ENCODE peak calls at places on chromosomes 6 and 20, in nine cellular contexts. One of them, this sample, is unnamed.

GRCh38 chr6:11969092-11969491 is 43.0 kb upstream of the HIVEP1 start:
- DNase-seq in cardiac fibroblast: peak; percentile 91
- DNase-seq in brain microvascular endothelial cell: peak; percentile 47
- DNase-seq in A172: no peak
- DNase-seq in non-pigmented ciliary epithelial cell: no peak
- DNase-seq in fibroblast of pulmonary artery: peak; percentile 88
- DNase-seq in activated CD4-positive, alpha-beta T cell treated with anti-CD3 and anti-CD28 coated beads, Interleukin-2, amount 50 U/mL, for 1 hour: no peak
- DNase-seq in memory B cell: no peak
- DNase-seq in GM12891: no peak
- DNase-seq in this sample: peak; percentile 84

GRCh38 chr20:17617868-17618672 is 48.2 kb downstream of the DSTN start:
- DNase-seq in brain microvascular endothelial cell: no peak
- DNase-seq in memory B cell: no peak
- DNase-seq in non-pigmented ciliary epithelial cell: no peak
- DNase-seq in GM12891: peak; percentile 8
- DNase-seq in activated CD4-positive, alpha-beta T cell treated with anti-CD3 and anti-CD28 coated beads, Interleukin-2, amount 50 U/mL, for 1 hour: no peak
- DNase-seq in fibroblast of pulmonary artery: no peak
- DNase-seq in A172: no peak
- DNase-seq in cardiac fibroblast: no peak
- DNase-seq in this sample: no peak

GRCh38 chr6:37807656-37808055 is 11.9 kb upstream of the ZFAND3 start:
- DNase-seq in memory B cell: no peak
- DNase-seq in fibroblast of pulmonary artery: no peak
- DNase-seq in non-pigmented ciliary epithelial cell: no peak
- DNase-seq in cardiac fibroblast: no peak
- DNase-seq in brain microvascular endothelial cell: no peak
- DNase-seq in activated CD4-positive, alpha-beta T cell treated with anti-CD3 and anti-CD28 coated beads, Interleukin-2, amount 50 U/mL, for 1 hour: no peak
- DNase-seq in A172: no peak
- DNase-seq in GM12891: no peak
- DNase-seq in this sample: no peak

GRCh38 chr6:108739496-108740330 is 108.5 kb upstream of the ARMC2 start:
- DNase-seq in A172: no peak
- DNase-seq in non-pigmented ciliary epithelial cell: no peak
- DNase-seq in activated CD4-positive, alpha-beta T cell treated with anti-CD3 and anti-CD28 coated beads, Interleukin-2, amount 50 U/mL, for 1 hour: no peak
- DNase-seq in cardiac fibroblast: peak; percentile 68
- DNase-seq in brain microvascular endothelial cell: no peak
- DNase-seq in fibroblast of pulmonary artery: peak; percentile 49
- DNase-seq in GM12891: no peak
- DNase-seq in memory B cell: no peak
- DNase-seq in this sample: peak; percentile 64

GRCh38 chr20:52731086-52731485 is 241.1 kb upstream of the TSHZ2 start:
- DNase-seq in memory B cell: no peak
- DNase-seq in brain microvascular endothelial cell: no peak
- DNase-seq in GM12891: no peak
- DNase-seq in fibroblast of pulmonary artery: no peak
- DNase-seq in activated CD4-positive, alpha-beta T cell treated with anti-CD3 and anti-CD28 coated beads, Interleukin-2, amount 50 U/mL, for 1 hour: no peak
- DNase-seq in non-pigmented ciliary epithelial cell: no peak
- DNase-seq in cardiac fibroblast: no peak
- DNase-seq in A172: no peak
- DNase-seq in this sample: no peak

GRCh38 chr6:16841241-16841640 is 80.0 kb upstream of the ATXN1 start:
- DNase-seq in non-pigmented ciliary epithelial cell: no peak
- DNase-seq in brain microvascular endothelial cell: no peak
- DNase-seq in memory B cell: no peak
- DNase-seq in cardiac fibroblast: no peak
- DNase-seq in GM12891: no peak
- DNase-seq in A172: no peak
- DNase-seq in activated CD4-positive, alpha-beta T cell treated with anti-CD3 and anti-CD28 coated beads, Interleukin-2, amount 50 U/mL, for 1 hour: no peak
- DNase-seq in fibroblast of pulmonary artery: no peak
- DNase-seq in this sample: no peak

GRCh38 chr6:15371151-15371550 is 125.3 kb downstream of the JARID2 start:
- DNase-seq in non-pigmented ciliary epithelial cell: no peak
- DNase-seq in fibroblast of pulmonary artery: no peak
- DNase-seq in activated CD4-positive, alpha-beta T cell treated with anti-CD3 and anti-CD28 coated beads, Interleukin-2, amount 50 U/mL, for 1 hour: no peak
- DNase-seq in memory B cell: no peak
- DNase-seq in brain microvascular endothelial cell: no peak
- DNase-seq in cardiac fibroblast: no peak
- DNase-seq in A172: no peak
- DNase-seq in GM12891: no peak
- DNase-seq in this sample: no peak

GRCh38 chr20:64109831-64110391 is 2.5 kb upstream of the NPBWR2 start:
- DNase-seq in A172: no peak
- DNase-seq in cardiac fibroblast: no peak
- DNase-seq in memory B cell: peak; percentile 0
- DNase-seq in GM12891: no peak
- DNase-seq in non-pigmented ciliary epithelial cell: no peak
- DNase-seq in activated CD4-positive, alpha-beta T cell treated with anti-CD3 and anti-CD28 coated beads, Interleukin-2, amount 50 U/mL, for 1 hour: no peak
- DNase-seq in brain microvascular endothelial cell: no peak
- DNase-seq in fibroblast of pulmonary artery: no peak
- DNase-seq in this sample: no peak

GRCh38 chr20:52279667-52280180 is 88.1 kb upstream of the ZFP64 start:
- DNase-seq in GM12891: no peak
- DNase-seq in fibroblast of pulmonary artery: peak; percentile 78
- DNase-seq in memory B cell: no peak
- DNase-seq in A172: no peak
- DNase-seq in non-pigmented ciliary epithelial cell: no peak
- DNase-seq in brain microvascular endothelial cell: no peak
- DNase-seq in cardiac fibroblast: peak; percentile 84
- DNase-seq in activated CD4-positive, alpha-beta T cell treated with anti-CD3 and anti-CD28 coated beads, Interleukin-2, amount 50 U/mL, for 1 hour: no peak
- DNase-seq in this sample: no peak

GRCh38 chr6:4790158-4790899 is 14.1 kb downstream of the CDYL start:
- DNase-seq in activated CD4-positive, alpha-beta T cell treated with anti-CD3 and anti-CD28 coated beads, Interleukin-2, amount 50 U/mL, for 1 hour: no peak
- DNase-seq in fibroblast of pulmonary artery: no peak
- DNase-seq in GM12891: no peak
- DNase-seq in brain microvascular endothelial cell: no peak
- DNase-seq in A172: no peak
- DNase-seq in memory B cell: no peak
- DNase-seq in non-pigmented ciliary epithelial cell: no peak
- DNase-seq in cardiac fibroblast: no peak
- DNase-seq in this sample: no peak

GRCh38 chr6:157019115-157019628 is 242.0 kb downstream of the ARID1B start:
- DNase-seq in brain microvascular endothelial cell: no peak
- DNase-seq in GM12891: no peak
- DNase-seq in fibroblast of pulmonary artery: no peak
- DNase-seq in non-pigmented ciliary epithelial cell: no peak
- DNase-seq in activated CD4-positive, alpha-beta T cell treated with anti-CD3 and anti-CD28 coated beads, Interleukin-2, amount 50 U/mL, for 1 hour: no peak
- DNase-seq in A172: no peak
- DNase-seq in memory B cell: peak; percentile 17
- DNase-seq in cardiac fibroblast: no peak
- DNase-seq in this sample: no peak

GRCh38 chr6:139483082-139483481 is 108.6 kb upstream of the CITED2 start:
- DNase-seq in A172: no peak
- DNase-seq in non-pigmented ciliary epithelial cell: no peak
- DNase-seq in cardiac fibroblast: no peak
- DNase-seq in fibroblast of pulmonary artery: no peak
- DNase-seq in activated CD4-positive, alpha-beta T cell treated with anti-CD3 and anti-CD28 coated beads, Interleukin-2, amount 50 U/mL, for 1 hour: no peak
- DNase-seq in brain microvascular endothelial cell: no peak
- DNase-seq in GM12891: no peak
- DNase-seq in memory B cell: no peak
- DNase-seq in this sample: no peak

GRCh38 chr6:165889636-165890403 is 226.8 kb upstream of the PDE10A start:
- DNase-seq in fibroblast of pulmonary artery: peak; percentile 73
- DNase-seq in cardiac fibroblast: peak; percentile 69
- DNase-seq in activated CD4-positive, alpha-beta T cell treated with anti-CD3 and anti-CD28 coated beads, Interleukin-2, amount 50 U/mL, for 1 hour: no peak
- DNase-seq in GM12891: no peak
- DNase-seq in non-pigmented ciliary epithelial cell: no peak
- DNase-seq in memory B cell: no peak
- DNase-seq in A172: peak; percentile 29
- DNase-seq in brain microvascular endothelial cell: peak; percentile 58
- DNase-seq in this sample: no peak

GRCh38 chr6:99080191-99080590 is 132.4 kb upstream of the FBXL4 start:
- DNase-seq in cardiac fibroblast: no peak
- DNase-seq in GM12891: no peak
- DNase-seq in fibroblast of pulmonary artery: no peak
- DNase-seq in A172: no peak
- DNase-seq in non-pigmented ciliary epithelial cell: no peak
- DNase-seq in brain microvascular endothelial cell: no peak
- DNase-seq in activated CD4-positive, alpha-beta T cell treated with anti-CD3 and anti-CD28 coated beads, Interleukin-2, amount 50 U/mL, for 1 hour: no peak
- DNase-seq in memory B cell: no peak
- DNase-seq in this sample: no peak

GRCh38 chr20:44768256-44768655 is 22.6 kb downstream of the KCNK15 start:
- DNase-seq in non-pigmented ciliary epithelial cell: no peak
- DNase-seq in activated CD4-positive, alpha-beta T cell treated with anti-CD3 and anti-CD28 coated beads, Interleukin-2, amount 50 U/mL, for 1 hour: no peak
- DNase-seq in cardiac fibroblast: no peak
- DNase-seq in fibroblast of pulmonary artery: no peak
- DNase-seq in brain microvascular endothelial cell: no peak
- DNase-seq in GM12891: no peak
- DNase-seq in A172: no peak
- DNase-seq in memory B cell: no peak
- DNase-seq in this sample: no peak

GRCh38 chr6:33061987-33062386 is 11.5 kb downstream of the HLA-DPA1 start:
- DNase-seq in non-pigmented ciliary epithelial cell: no peak
- DNase-seq in fibroblast of pulmonary artery: peak; percentile 38
- DNase-seq in memory B cell: peak; percentile 34
- DNase-seq in activated CD4-positive, alpha-beta T cell treated with anti-CD3 and anti-CD28 coated beads, Interleukin-2, amount 50 U/mL, for 1 hour: no peak
- DNase-seq in brain microvascular endothelial cell: no peak
- DNase-seq in A172: peak; percentile 74
- DNase-seq in GM12891: peak; percentile 24
- DNase-seq in cardiac fibroblast: peak; percentile 8
- DNase-seq in this sample: peak; percentile 17

GRCh38 chr20:40897177-40897700 is 131.4 kb upstream of the TOP1 start:
- DNase-seq in GM12891: no peak
- DNase-seq in memory B cell: no peak
- DNase-seq in brain microvascular endothelial cell: no peak
- DNase-seq in A172: no peak
- DNase-seq in cardiac fibroblast: peak; percentile 26
- DNase-seq in activated CD4-positive, alpha-beta T cell treated with anti-CD3 and anti-CD28 coated beads, Interleukin-2, amount 50 U/mL, for 1 hour: no peak
- DNase-seq in fibroblast of pulmonary artery: no peak
- DNase-seq in non-pigmented ciliary epithelial cell: no peak
- DNase-seq in this sample: no peak

GRCh38 chr6:157272866-157273755 is 50.2 kb downstream of the TMEM242 start:
- DNase-seq in brain microvascular endothelial cell: no peak
- DNase-seq in memory B cell: peak; percentile 40
- DNase-seq in fibroblast of pulmonary artery: no peak
- DNase-seq in cardiac fibroblast: no peak
- DNase-seq in GM12891: no peak
- DNase-seq in activated CD4-positive, alpha-beta T cell treated with anti-CD3 and anti-CD28 coated beads, Interleukin-2, amount 50 U/mL, for 1 hour: peak; percentile 34
- DNase-seq in A172: no peak
- DNase-seq in non-pigmented ciliary epithelial cell: no peak
- DNase-seq in this sample: no peak

GRCh38 chr6:83071023-83071422 is 3.6 kb downstream of the DOP1A start:
- DNase-seq in A172: no peak
- DNase-seq in fibroblast of pulmonary artery: peak; percentile 53
- DNase-seq in GM12891: no peak
- DNase-seq in cardiac fibroblast: peak; percentile 58
- DNase-seq in brain microvascular endothelial cell: no peak
- DNase-seq in memory B cell: peak; percentile 42
- DNase-seq in non-pigmented ciliary epithelial cell: no peak
- DNase-seq in activated CD4-positive, alpha-beta T cell treated with anti-CD3 and anti-CD28 coated beads, Interleukin-2, amount 50 U/mL, for 1 hour: no peak
- DNase-seq in this sample: peak; percentile 72

GRCh38 chr6:30002871-30003270 is 58.2 kb upstream of the POLR1H start:
- DNase-seq in non-pigmented ciliary epithelial cell: no peak
- DNase-seq in memory B cell: no peak
- DNase-seq in cardiac fibroblast: peak; percentile 25
- DNase-seq in fibroblast of pulmonary artery: peak; percentile 35
- DNase-seq in activated CD4-positive, alpha-beta T cell treated with anti-CD3 and anti-CD28 coated beads, Interleukin-2, amount 50 U/mL, for 1 hour: no peak
- DNase-seq in A172: peak; percentile 13
- DNase-seq in GM12891: no peak
- DNase-seq in brain microvascular endothelial cell: peak; percentile 7
- DNase-seq in this sample: no peak

GRCh38 chr6:41629128-41629527 is 9.1 kb upstream of the MDFI start:
- DNase-seq in activated CD4-positive, alpha-beta T cell treated with anti-CD3 and anti-CD28 coated beads, Interleukin-2, amount 50 U/mL, for 1 hour: no peak
- DNase-seq in brain microvascular endothelial cell: no peak
- DNase-seq in A172: no peak
- DNase-seq in GM12891: no peak
- DNase-seq in fibroblast of pulmonary artery: no peak
- DNase-seq in non-pigmented ciliary epithelial cell: no peak
- DNase-seq in cardiac fibroblast: no peak
- DNase-seq in memory B cell: no peak
- DNase-seq in this sample: no peak

GRCh38 chr20:38579219-38579618 is 1.8 kb upstream of the ADIG start:
- DNase-seq in fibroblast of pulmonary artery: no peak
- DNase-seq in A172: no peak
- DNase-seq in non-pigmented ciliary epithelial cell: no peak
- DNase-seq in cardiac fibroblast: no peak
- DNase-seq in brain microvascular endothelial cell: peak; percentile 13
- DNase-seq in GM12891: no peak
- DNase-seq in memory B cell: no peak
- DNase-seq in activated CD4-positive, alpha-beta T cell treated with anti-CD3 and anti-CD28 coated beads, Interleukin-2, amount 50 U/mL, for 1 hour: no peak
- DNase-seq in this sample: no peak

GRCh38 chr6:87917861-87918260 is 129.8 kb upstream of the SPACA1 start:
- DNase-seq in activated CD4-positive, alpha-beta T cell treated with anti-CD3 and anti-CD28 coated beads, Interleukin-2, amount 50 U/mL, for 1 hour: no peak
- DNase-seq in non-pigmented ciliary epithelial cell: no peak
- DNase-seq in memory B cell: no peak
- DNase-seq in cardiac fibroblast: no peak
- DNase-seq in brain microvascular endothelial cell: no peak
- DNase-seq in fibroblast of pulmonary artery: no peak
- DNase-seq in GM12891: no peak
- DNase-seq in A172: no peak
- DNase-seq in this sample: no peak

GRCh38 chr6:156866181-156866862 is 89.1 kb downstream of the ARID1B start:
- DNase-seq in memory B cell: no peak
- DNase-seq in non-pigmented ciliary epithelial cell: no peak
- DNase-seq in activated CD4-positive, alpha-beta T cell treated with anti-CD3 and anti-CD28 coated beads, Interleukin-2, amount 50 U/mL, for 1 hour: no peak
- DNase-seq in A172: peak; percentile 59
- DNase-seq in cardiac fibroblast: no peak
- DNase-seq in fibroblast of pulmonary artery: no peak
- DNase-seq in GM12891: no peak
- DNase-seq in brain microvascular endothelial cell: peak; percentile 47
- DNase-seq in this sample: peak; percentile 43

GRCh38 chr6:145318952-145319351 is 416.4 kb downstream of the EPM2A start:
- DNase-seq in non-pigmented ciliary epithelial cell: no peak
- DNase-seq in fibroblast of pulmonary artery: no peak
- DNase-seq in memory B cell: no peak
- DNase-seq in activated CD4-positive, alpha-beta T cell treated with anti-CD3 and anti-CD28 coated beads, Interleukin-2, amount 50 U/mL, for 1 hour: no peak
- DNase-seq in GM12891: no peak
- DNase-seq in brain microvascular endothelial cell: no peak
- DNase-seq in A172: no peak
- DNase-seq in cardiac fibroblast: no peak
- DNase-seq in this sample: no peak

GRCh38 chr20:46936415-46937139 is 41.9 kb downstream of the EYA2 start:
- DNase-seq in GM12891: no peak
- DNase-seq in A172: no peak
- DNase-seq in memory B cell: no peak
- DNase-seq in fibroblast of pulmonary artery: no peak
- DNase-seq in activated CD4-positive, alpha-beta T cell treated with anti-CD3 and anti-CD28 coated beads, Interleukin-2, amount 50 U/mL, for 1 hour: no peak
- DNase-seq in non-pigmented ciliary epithelial cell: no peak
- DNase-seq in brain microvascular endothelial cell: no peak
- DNase-seq in cardiac fibroblast: no peak
- DNase-seq in this sample: no peak

GRCh38 chr6:88730602-88731001 is 232.8 kb downstream of the RNGTT start:
- DNase-seq in A172: peak; percentile 65
- DNase-seq in brain microvascular endothelial cell: peak; percentile 84
- DNase-seq in fibroblast of pulmonary artery: peak; percentile 69
- DNase-seq in activated CD4-positive, alpha-beta T cell treated with anti-CD3 and anti-CD28 coated beads, Interleukin-2, amount 50 U/mL, for 1 hour: no peak
- DNase-seq in non-pigmented ciliary epithelial cell: peak; percentile 38
- DNase-seq in GM12891: no peak
- DNase-seq in cardiac fibroblast: peak; percentile 27
- DNase-seq in memory B cell: no peak
- DNase-seq in this sample: peak; percentile 50

GRCh38 chr6:28933069-28933468 is 9.3 kb upstream of the TRIM27 start:
- DNase-seq in non-pigmented ciliary epithelial cell: no peak
- DNase-seq in memory B cell: no peak
- DNase-seq in brain microvascular endothelial cell: no peak
- DNase-seq in GM12891: no peak
- DNase-seq in cardiac fibroblast: no peak
- DNase-seq in fibroblast of pulmonary artery: no peak
- DNase-seq in A172: no peak
- DNase-seq in activated CD4-positive, alpha-beta T cell treated with anti-CD3 and anti-CD28 coated beads, Interleukin-2, amount 50 U/mL, for 1 hour: no peak
- DNase-seq in this sample: no peak

GRCh38 chr20:63027425-63028389 is 20.9 kb upstream of the BHLHE23 start:
- DNase-seq in non-pigmented ciliary epithelial cell: no peak
- DNase-seq in fibroblast of pulmonary artery: no peak
- DNase-seq in cardiac fibroblast: no peak
- DNase-seq in brain microvascular endothelial cell: no peak
- DNase-seq in memory B cell: no peak
- DNase-seq in activated CD4-positive, alpha-beta T cell treated with anti-CD3 and anti-CD28 coated beads, Interleukin-2, amount 50 U/mL, for 1 hour: no peak
- DNase-seq in GM12891: no peak
- DNase-seq in A172: peak; percentile 17
- DNase-seq in this sample: no peak

GRCh38 chr6:111606620-111607115 is 990 bp upstream of the TRAF3IP2 start:
- DNase-seq in non-pigmented ciliary epithelial cell: no peak
- DNase-seq in memory B cell: no peak
- DNase-seq in activated CD4-positive, alpha-beta T cell treated with anti-CD3 and anti-CD28 coated beads, Interleukin-2, amount 50 U/mL, for 1 hour: no peak
- DNase-seq in A172: no peak
- DNase-seq in brain microvascular endothelial cell: no peak
- DNase-seq in GM12891: no peak
- DNase-seq in cardiac fibroblast: no peak
- DNase-seq in fibroblast of pulmonary artery: no peak
- DNase-seq in this sample: no peak

GRCh38 chr20:25160897-25161296 is 34.6 kb upstream of the ENTPD6 start:
- DNase-seq in memory B cell: no peak
- DNase-seq in activated CD4-positive, alpha-beta T cell treated with anti-CD3 and anti-CD28 coated beads, Interleukin-2, amount 50 U/mL, for 1 hour: no peak
- DNase-seq in A172: no peak
- DNase-seq in fibroblast of pulmonary artery: no peak
- DNase-seq in non-pigmented ciliary epithelial cell: no peak
- DNase-seq in cardiac fibroblast: no peak
- DNase-seq in brain microvascular endothelial cell: no peak
- DNase-seq in GM12891: no peak
- DNase-seq in this sample: no peak

This sample was measured in endothelial cell of umbilical vein.